ENCODE peak calls at places on chromosomes 12 and 14, in seven cellular contexts. One of them, this sample, is unnamed.

GRCh38 chr12:102026728-102027127 is 35.1 kb downstream of the WASHC3 start:
- ATAC-seq in Panc1: no peak
- ATAC-seq in activated CD4-positive, CD25-positive, alpha-beta regulatory T cell treated with anti-CD3 and anti-CD28 coated beads, Interleukin-2, amount 50 U/mL, for 24 hours: no peak
- ATAC-seq in lower lobe of right lung: no peak
- ATAC-seq in HepG2: peak; percentile 32
- ATAC-seq in stimulated activated naive CD8-positive, alpha-beta T cell treated with anti-CD3 and anti-CD28 coated beads, Interleukin-15, Interleukin-2, amounts not matched to agents 100 U/mL and 50 U/mL, for 24 hours: no peak
- ATAC-seq in left ventricle myocardium superior: no peak
- ATAC-seq in this sample: no peak

GRCh38 chr14:92495041-92495440 is 18.5 kb upstream of the RIN3 start:
- ATAC-seq in left ventricle myocardium superior: peak; percentile 27
- ATAC-seq in HepG2: no peak
- ATAC-seq in activated CD4-positive, CD25-positive, alpha-beta regulatory T cell treated with anti-CD3 and anti-CD28 coated beads, Interleukin-2, amount 50 U/mL, for 24 hours: no peak
- ATAC-seq in Panc1: no peak
- ATAC-seq in lower lobe of right lung: peak; percentile 68
- ATAC-seq in stimulated activated naive CD8-positive, alpha-beta T cell treated with anti-CD3 and anti-CD28 coated beads, Interleukin-15, Interleukin-2, amounts not matched to agents 100 U/mL and 50 U/mL, for 24 hours: no peak
- ATAC-seq in this sample: peak; percentile 21

GRCh38 chr12:11598900-11599299 is 50.6 kb upstream of the ETV6 start:
- ATAC-seq in HepG2: no peak
- ATAC-seq in activated CD4-positive, CD25-positive, alpha-beta regulatory T cell treated with anti-CD3 and anti-CD28 coated beads, Interleukin-2, amount 50 U/mL, for 24 hours: no peak
- ATAC-seq in lower lobe of right lung: no peak
- ATAC-seq in left ventricle myocardium superior: no peak
- ATAC-seq in stimulated activated naive CD8-positive, alpha-beta T cell treated with anti-CD3 and anti-CD28 coated beads, Interleukin-15, Interleukin-2, amounts not matched to agents 100 U/mL and 50 U/mL, for 24 hours: no peak
- ATAC-seq in Panc1: no peak
- ATAC-seq in this sample: no peak

GRCh38 chr14:52442602-52443001 is 109.7 kb downstream of the TXNDC16 start:
- ATAC-seq in HepG2: no peak
- ATAC-seq in Panc1: no peak
- ATAC-seq in activated CD4-positive, CD25-positive, alpha-beta regulatory T cell treated with anti-CD3 and anti-CD28 coated beads, Interleukin-2, amount 50 U/mL, for 24 hours: no peak
- ATAC-seq in stimulated activated naive CD8-positive, alpha-beta T cell treated with anti-CD3 and anti-CD28 coated beads, Interleukin-15, Interleukin-2, amounts not matched to agents 100 U/mL and 50 U/mL, for 24 hours: no peak
- ATAC-seq in lower lobe of right lung: no peak
- ATAC-seq in left ventricle myocardium superior: no peak
- ATAC-seq in this sample: no peak

GRCh38 chr14:30938617-30939016 is 64.3 kb downstream of the COCH start:
- ATAC-seq in stimulated activated naive CD8-positive, alpha-beta T cell treated with anti-CD3 and anti-CD28 coated beads, Interleukin-15, Interleukin-2, amounts not matched to agents 100 U/mL and 50 U/mL, for 24 hours: no peak
- ATAC-seq in lower lobe of right lung: no peak
- ATAC-seq in Panc1: no peak
- ATAC-seq in left ventricle myocardium superior: no peak
- ATAC-seq in HepG2: no peak
- ATAC-seq in activated CD4-positive, CD25-positive, alpha-beta regulatory T cell treated with anti-CD3 and anti-CD28 coated beads, Interleukin-2, amount 50 U/mL, for 24 hours: no peak
- ATAC-seq in this sample: no peak

GRCh38 chr12:98106201-98106600 is 409.2 kb upstream of the TMPO start:
- ATAC-seq in HepG2: no peak
- ATAC-seq in stimulated activated naive CD8-positive, alpha-beta T cell treated with anti-CD3 and anti-CD28 coated beads, Interleukin-15, Interleukin-2, amounts not matched to agents 100 U/mL and 50 U/mL, for 24 hours: no peak
- ATAC-seq in activated CD4-positive, CD25-positive, alpha-beta regulatory T cell treated with anti-CD3 and anti-CD28 coated beads, Interleukin-2, amount 50 U/mL, for 24 hours: no peak
- ATAC-seq in lower lobe of right lung: no peak
- ATAC-seq in left ventricle myocardium superior: no peak
- ATAC-seq in Panc1: no peak
- ATAC-seq in this sample: no peak

GRCh38 chr14:103393078-103393477 is 7.9 kb downstream of the MARK3 start:
- ATAC-seq in activated CD4-positive, CD25-positive, alpha-beta regulatory T cell treated with anti-CD3 and anti-CD28 coated beads, Interleukin-2, amount 50 U/mL, for 24 hours: no peak
- ATAC-seq in left ventricle myocardium superior: peak; percentile 22
- ATAC-seq in lower lobe of right lung: peak; percentile 31
- ATAC-seq in Panc1: no peak
- ATAC-seq in HepG2: no peak
- ATAC-seq in stimulated activated naive CD8-positive, alpha-beta T cell treated with anti-CD3 and anti-CD28 coated beads, Interleukin-15, Interleukin-2, amounts not matched to agents 100 U/mL and 50 U/mL, for 24 hours: no peak
- ATAC-seq in this sample: no peak

GRCh38 chr12:3718100-3718499 is 34.8 kb downstream of the CRACR2A start:
- ATAC-seq in stimulated activated naive CD8-positive, alpha-beta T cell treated with anti-CD3 and anti-CD28 coated beads, Interleukin-15, Interleukin-2, amounts not matched to agents 100 U/mL and 50 U/mL, for 24 hours: no peak
- ATAC-seq in lower lobe of right lung: peak; percentile 61
- ATAC-seq in activated CD4-positive, CD25-positive, alpha-beta regulatory T cell treated with anti-CD3 and anti-CD28 coated beads, Interleukin-2, amount 50 U/mL, for 24 hours: no peak
- ATAC-seq in Panc1: no peak
- ATAC-seq in HepG2: no peak
- ATAC-seq in left ventricle myocardium superior: no peak
- ATAC-seq in this sample: no peak

GRCh38 chr14:22803575-22803974 is 11.7 kb downstream of the SLC7A7 start:
- ATAC-seq in left ventricle myocardium superior: no peak
- ATAC-seq in stimulated activated naive CD8-positive, alpha-beta T cell treated with anti-CD3 and anti-CD28 coated beads, Interleukin-15, Interleukin-2, amounts not matched to agents 100 U/mL and 50 U/mL, for 24 hours: no peak
- ATAC-seq in lower lobe of right lung: no peak
- ATAC-seq in HepG2: no peak
- ATAC-seq in activated CD4-positive, CD25-positive, alpha-beta regulatory T cell treated with anti-CD3 and anti-CD28 coated beads, Interleukin-2, amount 50 U/mL, for 24 hours: no peak
- ATAC-seq in Panc1: no peak
- ATAC-seq in this sample: no peak

GRCh38 chr14:21860172-21860571 is 186.6 kb upstream of the OR4E1 start:
- ATAC-seq in activated CD4-positive, CD25-positive, alpha-beta regulatory T cell treated with anti-CD3 and anti-CD28 coated beads, Interleukin-2, amount 50 U/mL, for 24 hours: peak; percentile 41
- ATAC-seq in left ventricle myocardium superior: no peak
- ATAC-seq in stimulated activated naive CD8-positive, alpha-beta T cell treated with anti-CD3 and anti-CD28 coated beads, Interleukin-15, Interleukin-2, amounts not matched to agents 100 U/mL and 50 U/mL, for 24 hours: peak; percentile 40
- ATAC-seq in HepG2: peak; percentile 45
- ATAC-seq in Panc1: no peak
- ATAC-seq in lower lobe of right lung: no peak
- ATAC-seq in this sample: no peak

GRCh38 chr14:68627868-68628604 is 164.8 kb downstream of the ZFP36L1 start:
- ATAC-seq in lower lobe of right lung: peak; percentile 78
- ATAC-seq in stimulated activated naive CD8-positive, alpha-beta T cell treated with anti-CD3 and anti-CD28 coated beads, Interleukin-15, Interleukin-2, amounts not matched to agents 100 U/mL and 50 U/mL, for 24 hours: peak; percentile 50
- ATAC-seq in Panc1: no peak
- ATAC-seq in left ventricle myocardium superior: peak; percentile 29
- ATAC-seq in activated CD4-positive, CD25-positive, alpha-beta regulatory T cell treated with anti-CD3 and anti-CD28 coated beads, Interleukin-2, amount 50 U/mL, for 24 hours: peak; percentile 71
- ATAC-seq in HepG2: no peak
- ATAC-seq in this sample: no peak

GRCh38 chr12:50715174-50715573 is 48.7 kb upstream of the ATF1 start:
- ATAC-seq in stimulated activated naive CD8-positive, alpha-beta T cell treated with anti-CD3 and anti-CD28 coated beads, Interleukin-15, Interleukin-2, amounts not matched to agents 100 U/mL and 50 U/mL, for 24 hours: no peak
- ATAC-seq in activated CD4-positive, CD25-positive, alpha-beta regulatory T cell treated with anti-CD3 and anti-CD28 coated beads, Interleukin-2, amount 50 U/mL, for 24 hours: no peak
- ATAC-seq in Panc1: no peak
- ATAC-seq in left ventricle myocardium superior: peak; percentile 49
- ATAC-seq in lower lobe of right lung: peak; percentile 54
- ATAC-seq in HepG2: no peak
- ATAC-seq in this sample: no peak

GRCh38 chr14:102928412-102929348 is 6.2 kb downstream of the AMN start:
- ATAC-seq in activated CD4-positive, CD25-positive, alpha-beta regulatory T cell treated with anti-CD3 and anti-CD28 coated beads, Interleukin-2, amount 50 U/mL, for 24 hours: peak; percentile 63
- ATAC-seq in HepG2: no peak
- ATAC-seq in stimulated activated naive CD8-positive, alpha-beta T cell treated with anti-CD3 and anti-CD28 coated beads, Interleukin-15, Interleukin-2, amounts not matched to agents 100 U/mL and 50 U/mL, for 24 hours: peak; percentile 75
- ATAC-seq in Panc1: peak; percentile 50
- ATAC-seq in left ventricle myocardium superior: peak; percentile 68
- ATAC-seq in lower lobe of right lung: peak; percentile 91
- ATAC-seq in this sample: peak; percentile 57

GRCh38 chr14:63383776-63384367 is 65.1 kb upstream of the GPHB5 start:
- ATAC-seq in activated CD4-positive, CD25-positive, alpha-beta regulatory T cell treated with anti-CD3 and anti-CD28 coated beads, Interleukin-2, amount 50 U/mL, for 24 hours: peak; percentile 93
- ATAC-seq in Panc1: no peak
- ATAC-seq in stimulated activated naive CD8-positive, alpha-beta T cell treated with anti-CD3 and anti-CD28 coated beads, Interleukin-15, Interleukin-2, amounts not matched to agents 100 U/mL and 50 U/mL, for 24 hours: peak; percentile 97
- ATAC-seq in left ventricle myocardium superior: no peak
- ATAC-seq in lower lobe of right lung: no peak
- ATAC-seq in HepG2: no peak
- ATAC-seq in this sample: no peak

GRCh38 chr12:30679250-30679649 is 16.4 kb downstream of the IPO8 start:
- ATAC-seq in HepG2: no peak
- ATAC-seq in left ventricle myocardium superior: no peak
- ATAC-seq in lower lobe of right lung: peak; percentile 35
- ATAC-seq in stimulated activated naive CD8-positive, alpha-beta T cell treated with anti-CD3 and anti-CD28 coated beads, Interleukin-15, Interleukin-2, amounts not matched to agents 100 U/mL and 50 U/mL, for 24 hours: no peak
- ATAC-seq in Panc1: no peak
- ATAC-seq in activated CD4-positive, CD25-positive, alpha-beta regulatory T cell treated with anti-CD3 and anti-CD28 coated beads, Interleukin-2, amount 50 U/mL, for 24 hours: no peak
- ATAC-seq in this sample: no peak

GRCh38 chr12:23333938-23334337 is 615.5 kb downstream of the SOX5 start:
- ATAC-seq in lower lobe of right lung: no peak
- ATAC-seq in left ventricle myocardium superior: no peak
- ATAC-seq in HepG2: no peak
- ATAC-seq in stimulated activated naive CD8-positive, alpha-beta T cell treated with anti-CD3 and anti-CD28 coated beads, Interleukin-15, Interleukin-2, amounts not matched to agents 100 U/mL and 50 U/mL, for 24 hours: no peak
- ATAC-seq in activated CD4-positive, CD25-positive, alpha-beta regulatory T cell treated with anti-CD3 and anti-CD28 coated beads, Interleukin-2, amount 50 U/mL, for 24 hours: no peak
- ATAC-seq in Panc1: no peak
- ATAC-seq in this sample: no peak

GRCh38 chr12:131188131-131189050 is 234.7 kb downstream of the ADGRD1 start:
- ATAC-seq in left ventricle myocardium superior: no peak
- ATAC-seq in activated CD4-positive, CD25-positive, alpha-beta regulatory T cell treated with anti-CD3 and anti-CD28 coated beads, Interleukin-2, amount 50 U/mL, for 24 hours: no peak
- ATAC-seq in lower lobe of right lung: no peak
- ATAC-seq in HepG2: no peak
- ATAC-seq in stimulated activated naive CD8-positive, alpha-beta T cell treated with anti-CD3 and anti-CD28 coated beads, Interleukin-15, Interleukin-2, amounts not matched to agents 100 U/mL and 50 U/mL, for 24 hours: no peak
- ATAC-seq in Panc1: no peak
- ATAC-seq in this sample: no peak

GRCh38 chr12:106106892-106107291 is 31.9 kb downstream of the NUAK1 start:
- ATAC-seq in left ventricle myocardium superior: peak; percentile 39
- ATAC-seq in stimulated activated naive CD8-positive, alpha-beta T cell treated with anti-CD3 and anti-CD28 coated beads, Interleukin-15, Interleukin-2, amounts not matched to agents 100 U/mL and 50 U/mL, for 24 hours: no peak
- ATAC-seq in lower lobe of right lung: no peak
- ATAC-seq in HepG2: no peak
- ATAC-seq in activated CD4-positive, CD25-positive, alpha-beta regulatory T cell treated with anti-CD3 and anti-CD28 coated beads, Interleukin-2, amount 50 U/mL, for 24 hours: no peak
- ATAC-seq in Panc1: peak; percentile 79
- ATAC-seq in this sample: peak; percentile 55

GRCh38 chr14:99205086-99205688 is 66.8 kb downstream of the BCL11B start:
- ATAC-seq in left ventricle myocardium superior: no peak
- ATAC-seq in HepG2: no peak
- ATAC-seq in Panc1: no peak
- ATAC-seq in activated CD4-positive, CD25-positive, alpha-beta regulatory T cell treated with anti-CD3 and anti-CD28 coated beads, Interleukin-2, amount 50 U/mL, for 24 hours: no peak
- ATAC-seq in stimulated activated naive CD8-positive, alpha-beta T cell treated with anti-CD3 and anti-CD28 coated beads, Interleukin-15, Interleukin-2, amounts not matched to agents 100 U/mL and 50 U/mL, for 24 hours: no peak
- ATAC-seq in lower lobe of right lung: no peak
- ATAC-seq in this sample: no peak

GRCh38 chr12:13347241-13348043 is 150.9 kb downstream of the EMP1 start:
- ATAC-seq in Panc1: no peak
- ATAC-seq in lower lobe of right lung: no peak
- ATAC-seq in activated CD4-positive, CD25-positive, alpha-beta regulatory T cell treated with anti-CD3 and anti-CD28 coated beads, Interleukin-2, amount 50 U/mL, for 24 hours: peak; percentile 90
- ATAC-seq in left ventricle myocardium superior: peak; percentile 27
- ATAC-seq in stimulated activated naive CD8-positive, alpha-beta T cell treated with anti-CD3 and anti-CD28 coated beads, Interleukin-15, Interleukin-2, amounts not matched to agents 100 U/mL and 50 U/mL, for 24 hours: peak; percentile 93
- ATAC-seq in HepG2: no peak
- ATAC-seq in this sample: peak; percentile 63

GRCh38 chr14:24377660-24378059 is 9.7 kb downstream of the NFATC4 start:
- ATAC-seq in left ventricle myocardium superior: peak; percentile 42
- ATAC-seq in lower lobe of right lung: peak; percentile 57
- ATAC-seq in HepG2: no peak
- ATAC-seq in activated CD4-positive, CD25-positive, alpha-beta regulatory T cell treated with anti-CD3 and anti-CD28 coated beads, Interleukin-2, amount 50 U/mL, for 24 hours: no peak
- ATAC-seq in stimulated activated naive CD8-positive, alpha-beta T cell treated with anti-CD3 and anti-CD28 coated beads, Interleukin-15, Interleukin-2, amounts not matched to agents 100 U/mL and 50 U/mL, for 24 hours: no peak
- ATAC-seq in Panc1: no peak
- ATAC-seq in this sample: peak; percentile 22

GRCh38 chr14:74792249-74793039 is 29.3 kb downstream of the YLPM1 start:
- ATAC-seq in left ventricle myocardium superior: no peak
- ATAC-seq in activated CD4-positive, CD25-positive, alpha-beta regulatory T cell treated with anti-CD3 and anti-CD28 coated beads, Interleukin-2, amount 50 U/mL, for 24 hours: no peak
- ATAC-seq in lower lobe of right lung: no peak
- ATAC-seq in stimulated activated naive CD8-positive, alpha-beta T cell treated with anti-CD3 and anti-CD28 coated beads, Interleukin-15, Interleukin-2, amounts not matched to agents 100 U/mL and 50 U/mL, for 24 hours: no peak
- ATAC-seq in Panc1: no peak
- ATAC-seq in HepG2: no peak
- ATAC-seq in this sample: no peak

GRCh38 chr12:76117067-76117691 is 32.7 kb upstream of the NAP1L1 start:
- ATAC-seq in lower lobe of right lung: no peak
- ATAC-seq in activated CD4-positive, CD25-positive, alpha-beta regulatory T cell treated with anti-CD3 and anti-CD28 coated beads, Interleukin-2, amount 50 U/mL, for 24 hours: no peak
- ATAC-seq in Panc1: no peak
- ATAC-seq in left ventricle myocardium superior: no peak
- ATAC-seq in stimulated activated naive CD8-positive, alpha-beta T cell treated with anti-CD3 and anti-CD28 coated beads, Interleukin-15, Interleukin-2, amounts not matched to agents 100 U/mL and 50 U/mL, for 24 hours: no peak
- ATAC-seq in HepG2: no peak
- ATAC-seq in this sample: no peak

GRCh38 chr12:110741795-110742717 is 635 bp downstream of the PPP1CC start:
- ATAC-seq in HepG2: peak; percentile 21
- ATAC-seq in lower lobe of right lung: peak; percentile 60
- ATAC-seq in Panc1: peak; percentile 55
- ATAC-seq in activated CD4-positive, CD25-positive, alpha-beta regulatory T cell treated with anti-CD3 and anti-CD28 coated beads, Interleukin-2, amount 50 U/mL, for 24 hours: peak; percentile 3
- ATAC-seq in stimulated activated naive CD8-positive, alpha-beta T cell treated with anti-CD3 and anti-CD28 coated beads, Interleukin-15, Interleukin-2, amounts not matched to agents 100 U/mL and 50 U/mL, for 24 hours: peak; percentile 5
- ATAC-seq in left ventricle myocardium superior: peak; percentile 41
- ATAC-seq in this sample: peak; percentile 56